ENCODE peak calls at places on chromosomes 6 and 20, in four cellular contexts. B is GM12878, M is K562, D is HepG2. Y is an unnamed sample.

GRCh38 chr6:37519461-37519860 is 19.8 kb upstream of the CCDC167 start:
- DNase-seq in D (peak; percentile 53), M (no peak), B (no peak), Y (no peak)

GRCh38 chr6:13413466-13413862 is 73.9 kb downstream of the GFOD1 start:
- DNase-seq in B (no peak), D (peak; percentile 92), M (no peak), Y (no peak)

GRCh38 chr6:92473056-92473455 is 946.3 kb downstream of the EPHA7 start:
- DNase-seq in M (no peak), B (no peak), D (no peak), Y (no peak)

GRCh38 chr6:113777601-113778000 is 79.5 kb upstream of the MARCKS start:
- DNase-seq in M (no peak), B (no peak), D (no peak), Y (no peak)

GRCh38 chr6:72894091-72894490 is 272.2 kb downstream of the KCNQ5 start:
- DNase-seq in D (no peak), M (no peak), B (no peak), Y (no peak)

GRCh38 chr6:51273228-51273961 is 454.7 kb downstream of the TFAP2B start:
- DNase-seq in B (no peak), M (no peak), D (no peak), Y (no peak)

GRCh38 chr20:25246182-25246943 is 1.5 kb upstream of the PYGB start:
- DNase-seq in M (no peak), D (no peak), B (no peak), Y (no peak)

GRCh38 chr20:12394786-12395185 is 477.1 kb downstream of the BTBD3 start:
- DNase-seq in B (no peak), D (no peak), M (no peak), Y (no peak)

GRCh38 chr20:973785-974194 is 28.3 kb downstream of the RSPO4 start:
- DNase-seq in B (peak; percentile 1), M (peak; percentile 71), D (peak; percentile 64), Y (peak; percentile 61)

GRCh38 chr6:5142915-5143314 is 57.8 kb downstream of the PPP1R3G start:
- DNase-seq in D (no peak), B (no peak), M (no peak), Y (no peak)

GRCh38 chr6:144346719-144347446 is 61.7 kb downstream of the UTRN start:
- DNase-seq in B (no peak), D (no peak), M (no peak), Y (no peak)

GRCh38 chr6:34630040-34630439 is 66.5 kb downstream of the ILRUN start:
- DNase-seq in B (no peak), D (peak; percentile 62), M (no peak), Y (no peak)

GRCh38 chr6:113856011-113856551 is 1.1 kb upstream of the MARCKS start:
- DNase-seq in M (no peak), B (no peak), D (no peak), Y (peak; percentile 20)

GRCh38 chr6:25253371-25253770 is 25.8 kb upstream of the CARMIL1 start:
- DNase-seq in B (no peak), M (no peak), D (no peak), Y (no peak)

GRCh38 chr6:54700158-54700557 is 146.4 kb upstream of the FAM83B start:
- DNase-seq in M (no peak), B (no peak), D (no peak), Y (no peak)

GRCh38 chr20:43442310-43442880 is 15.3 kb upstream of the SRSF6 start:
- DNase-seq in D (peak; percentile 42), B (no peak), M (no peak), Y (peak; percentile 23)

GRCh38 chr20:11195169-11195568 is 521.4 kb upstream of the JAG1 start:
- DNase-seq in B (no peak), M (no peak), D (no peak), Y (no peak)

GRCh38 chr20:31661625-31662371 is 24.1 kb downstream of the COX4I2 start:
- DNase-seq in D (peak; percentile 76), M (peak; percentile 93), B (no peak), Y (peak; percentile 91)

GRCh38 chr20:7113577-7114466 is 346.3 kb downstream of the BMP2 start:
- DNase-seq in B (no peak), M (no peak), D (peak; percentile 49), Y (peak; percentile 34)

GRCh38 chr6:12110523-12111154 is 98.5 kb downstream of the HIVEP1 start:
- DNase-seq in M (no peak), D (no peak), B (no peak), Y (no peak)

GRCh38 chr20:51496964-51497363 is 45.6 kb downstream of the NFATC2 start:
- DNase-seq in M (no peak), B (no peak), D (no peak), Y (no peak)

GRCh38 chr6:149081281-149081680 is 236.2 kb upstream of the TAB2 start:
- DNase-seq in B (no peak), M (no peak), D (no peak), Y (no peak)

GRCh38 chr6:128098000-128098581 is 197.2 kb upstream of the THEMIS start:
- DNase-seq in M (no peak), B (no peak), D (no peak), Y (no peak)

GRCh38 chr6:39051399-39052122 is 3.0 kb downstream of the GLP1R start:
- DNase-seq in B (no peak), M (no peak), D (no peak), Y (no peak)

GRCh38 chr6:15969236-15969778 is 159.6 kb upstream of the MYLIP start:
- DNase-seq in B (no peak), M (no peak), D (no peak), Y (no peak)

GRCh38 chr20:38566199-38566598 is 14.8 kb upstream of the ADIG start:
- DNase-seq in D (no peak), M (no peak), B (no peak), Y (no peak)

GRCh38 chr6:132354517-132355167 is 46.6 kb downstream of the MOXD1 start:
- DNase-seq in D (no peak), B (peak; percentile 63), M (no peak), Y (no peak)

GRCh38 chr20:31907046-31907445 is 36.6 kb downstream of the TTLL9 start:
- DNase-seq in M (no peak), B (no peak), D (no peak), Y (no peak)

GRCh38 chr6:140271759-140272377 is 897.4 kb upstream of the CITED2 start:
- DNase-seq in D (no peak), M (no peak), B (peak; percentile 36), Y (no peak)

DNA sequence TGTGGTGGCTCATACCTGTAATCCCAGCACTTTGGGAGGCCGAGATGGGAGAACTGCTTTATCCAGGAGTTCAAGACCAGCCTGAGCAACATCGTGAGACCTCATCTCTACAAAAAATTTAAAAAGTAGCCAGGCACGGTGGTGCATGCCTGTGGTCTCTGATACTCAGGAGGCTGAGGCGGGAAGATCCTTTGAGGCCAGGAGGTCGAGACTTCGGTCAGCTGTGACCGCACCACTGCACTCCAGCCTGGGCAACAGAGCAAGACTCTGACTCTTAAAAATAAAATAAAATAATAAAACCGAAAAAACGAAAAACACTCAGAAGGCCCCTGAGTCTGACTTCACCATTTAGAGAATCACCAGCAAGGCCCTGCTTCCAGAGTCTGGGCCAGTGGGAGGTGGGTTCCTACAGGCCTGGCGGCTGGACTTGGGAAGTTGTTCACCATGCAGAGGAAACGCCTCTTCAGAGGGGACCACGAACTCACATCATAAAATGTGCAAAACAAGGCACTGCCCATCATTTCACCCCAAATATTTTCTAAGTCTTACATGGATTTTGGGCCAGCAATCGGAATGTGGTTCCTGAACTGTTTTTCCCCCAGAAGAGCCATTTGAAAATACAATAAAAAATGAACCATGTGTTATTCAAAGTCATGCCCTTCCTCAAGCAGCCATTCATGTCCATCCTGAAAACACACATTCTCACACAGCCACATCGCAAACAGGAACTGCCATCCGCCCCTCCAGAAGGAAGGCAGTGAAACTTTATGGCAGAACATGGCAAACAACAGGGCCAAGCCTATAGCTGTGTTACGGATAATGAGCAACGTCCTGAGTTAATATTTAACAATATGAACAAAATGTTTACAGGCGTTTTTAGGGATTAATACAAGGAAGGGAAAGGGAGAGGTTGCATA is 57.8 kb downstream of the SLC22A23 start:
- DNase-seq in D (peak; percentile 54), B (no peak), M (no peak), Y (no peak)
- TF ChIP-seq SP1 in D (no peak), B (no peak), M (no peak), Y (no peak)

GRCh38 chr20:19463597-19463996 is 251.2 kb downstream of the SLC24A3 start:
- DNase-seq in D (no peak), M (no peak), B (no peak), Y (no peak)
- TF ChIP-seq TARDBP in D (no peak), M (no peak), B (no peak), Y (no peak)

DNA sequence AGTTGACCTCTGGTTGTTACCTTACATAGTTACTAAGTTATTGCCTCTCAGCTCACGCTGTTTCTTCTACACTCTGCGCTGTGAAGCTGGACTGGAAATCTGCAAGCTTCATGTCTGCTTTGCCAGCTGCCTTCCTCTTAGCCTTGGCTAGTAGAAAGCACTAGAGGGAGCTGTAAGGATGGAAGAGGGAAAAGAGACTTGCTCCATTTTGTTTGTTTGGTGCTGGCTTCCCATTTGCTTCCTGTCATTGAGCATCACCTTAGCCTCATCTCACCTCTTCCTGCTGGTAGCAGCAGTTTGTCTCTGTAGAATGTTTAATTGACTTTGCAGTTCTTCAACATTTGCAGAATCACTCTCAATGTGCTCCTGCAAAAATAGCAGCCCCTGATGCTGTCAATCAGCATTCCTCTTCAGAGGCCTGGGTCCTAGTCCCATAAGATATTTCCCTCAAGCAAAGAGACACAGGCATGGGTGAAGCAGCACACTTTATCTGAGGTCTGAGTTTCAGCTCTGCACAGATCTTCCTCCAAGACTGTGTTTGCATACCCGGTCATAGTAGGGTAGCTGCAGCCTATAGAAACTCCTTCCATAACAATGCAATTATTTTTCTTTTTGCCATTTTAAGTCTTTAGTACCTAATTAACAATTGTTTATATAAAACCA is 302.2 kb upstream of the EPHA7 start:
- DNase-seq in B (no peak), D (peak; percentile 1), M (no peak), Y (peak; percentile 39)
- TF ChIP-seq SP1 in B (no peak), D (no peak), M (no peak), Y (no peak)

DNA sequence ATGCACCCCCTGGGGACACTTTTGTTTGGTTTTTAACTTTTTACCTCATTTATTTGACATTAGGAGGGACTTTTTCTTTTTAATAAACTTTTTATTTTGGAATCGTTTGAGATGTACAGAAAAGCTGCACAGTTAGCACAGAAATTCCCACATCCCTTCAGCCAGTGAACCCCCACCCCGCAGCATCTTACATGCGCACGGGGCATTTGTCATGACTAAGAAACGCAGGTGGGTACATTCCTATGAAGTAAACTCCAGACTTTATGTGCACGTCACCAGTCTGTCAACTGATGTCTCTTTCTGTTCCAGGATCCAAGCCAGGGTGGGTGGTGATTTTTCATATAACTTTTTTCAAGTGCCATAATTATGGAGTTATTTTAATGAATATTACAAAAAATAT is 4.9 kb upstream of the ZNF831 start:
- DNase-seq in D (no peak), M (no peak), B (no peak), Y (no peak)
- TF ChIP-seq TARDBP in D (no peak), M (no peak), B (no peak), Y (no peak)

Y was measured in HEK293T.